ENCODE peak calls at places on chromosomes 5 and 9, in six cellular contexts. B is pancreas; Z is kidney; H is thyroid gland; R is endodermal cell; J is effector memory CD4-positive, alpha-beta T cell. U is an unnamed sample.

GRCh38 chr9:92770005-92770995 is 5.7 kb upstream of the BICD2 start:
- DNase-seq in B (no peak), Z (no peak), H (no peak), R (peak; percentile 79), J (no peak), U (no peak)

GRCh38 chr9:136881691-136882108 is 4.6 kb upstream of the TRAF2 start:
- DNase-seq in B (no peak), Z (no peak), H (no peak), R (no peak), J (no peak), U (no peak)

GRCh38 chr9:113026200-113026599 is 14.2 kb upstream of the ZNF883 start:
- DNase-seq in B (no peak), Z (no peak), H (no peak), R (no peak), J (no peak), U (no peak)

GRCh38 chr9:129460323-129461261 is 160.3 kb downstream of the C9orf50 start:
- DNase-seq in B (peak; percentile 95), Z (peak; percentile 99), H (peak; percentile 99), R (peak; percentile 96), J (peak; percentile 84), U (peak; percentile 98)

GRCh38 chr5:124746252-124746915 is at the start of gene ZNF608:
- DNase-seq in B (peak; percentile 24), Z (no peak), H (peak; percentile 30), R (peak; percentile 78), J (no peak), U (no peak)

GRCh38 chr9:137110147-137110910 is 4.2 kb downstream of the DPP7 start:
- DNase-seq in B (no peak), Z (no peak), H (no peak), R (no peak), J (no peak), U (no peak)

GRCh38 chr5:13250450-13251291 is 693.8 kb downstream of the DNAH5 start:
- DNase-seq in B (no peak), Z (no peak), H (no peak), R (no peak), J (no peak), U (no peak)

GRCh38 chr9:80648336-80648735 is 1041.0 kb downstream of the TLE1 start:
- DNase-seq in B (no peak), Z (no peak), H (no peak), R (no peak), J (no peak), U (no peak)

GRCh38 chr5:92508271-92508670 is 1072.7 kb downstream of the NR2F1-AS1 start:
- DNase-seq in B (no peak), Z (no peak), H (no peak), R (no peak), J (no peak), U (no peak)

GRCh38 chr5:154267516-154267915 is 77.0 kb downstream of the GALNT10 start:
- DNase-seq in B (no peak), Z (no peak), H (no peak), R (no peak), J (no peak), U (no peak)

GRCh38 chr9:121023064-121023463 is 27.0 kb downstream of the C5 start:
- DNase-seq in B (no peak), Z (no peak), H (no peak), R (peak; percentile 71), J (no peak), U (no peak)

GRCh38 chr5:176803027-176803942 is 7.1 kb upstream of the UNC5A start:
- DNase-seq in B (no peak), Z (no peak), H (no peak), R (no peak), J (no peak), U (no peak)

DNA sequence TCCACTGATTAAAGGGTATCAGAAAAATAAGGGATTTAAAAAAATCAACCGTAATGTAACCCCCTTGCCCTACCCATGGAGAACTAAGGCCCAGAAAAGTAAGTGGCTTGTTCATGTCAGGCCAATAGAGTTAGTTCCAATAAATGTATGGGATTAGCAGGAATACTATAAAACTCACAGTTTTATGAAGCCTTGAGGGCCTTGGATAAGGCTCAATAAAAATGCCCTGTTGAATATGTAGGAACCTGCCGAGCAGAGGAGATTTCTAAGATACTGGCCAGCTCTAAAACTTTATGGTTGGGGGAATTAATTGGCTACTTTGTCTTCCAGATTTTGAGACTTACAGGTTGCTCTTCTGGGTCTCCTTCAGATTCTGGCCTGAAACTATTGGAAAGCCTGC is 231.0 kb downstream of the GLIS3 start:
- DNase-seq in B (no peak), Z (no peak), H (no peak), R (no peak), J (no peak), U (no peak)
- H3K4me3 ChIP-seq in B (no peak overlapping the region), Z (peak overlapping the region; percentile 24), H (no peak overlapping the region), R (no peak overlapping the region), J (no peak overlapping the region), U (no peak overlapping the region)

GRCh38 chr5:36457511-36458260 is 148.7 kb upstream of the SLC1A3 start:
- DNase-seq in B (no peak), Z (no peak), H (no peak), R (no peak), J (no peak), U (no peak)

GRCh38 chr5:36462295-36463021 is 143.9 kb upstream of the SLC1A3 start:
- DNase-seq in B (no peak), Z (no peak), H (no peak), R (no peak), J (no peak), U (no peak)

GRCh38 chr5:36458746-36459145 is 147.7 kb upstream of the SLC1A3 start:
- DNase-seq in B (no peak), Z (no peak), H (no peak), R (no peak), J (no peak), U (no peak)

GRCh38 chr5:36459191-36460135 is 146.9 kb upstream of the SLC1A3 start:
- DNase-seq in B (no peak), Z (no peak), H (no peak), R (peak; percentile 68), J (no peak), U (no peak)
- H3K27ac ChIP-seq in B (no peak overlapping the region), Z (no peak overlapping the region), H (no peak overlapping the region), R (no peak overlapping the region), J (no peak overlapping the region), U (no peak overlapping the region)

GRCh38 chr9:37949576-37949975 is 45.6 kb upstream of the SLC25A51 start:
- DNase-seq in B (no peak), Z (no peak), H (no peak), R (no peak), J (no peak), U (no peak)

GRCh38 chr9:37946971-37947370 is 43.0 kb upstream of the SLC25A51 start:
- DNase-seq in B (no peak), Z (no peak), H (no peak), R (no peak), J (no peak), U (no peak)

GRCh38 chr9:37947987-37948386 is 44.1 kb upstream of the SLC25A51 start:
- DNase-seq in B (no peak), Z (no peak), H (no peak), R (no peak), J (no peak), U (no peak)

GRCh38 chr9:37947431-37947830 is 43.5 kb upstream of the SLC25A51 start:
- DNase-seq in B (no peak), Z (no peak), H (no peak), R (no peak), J (no peak), U (no peak)

DNA sequence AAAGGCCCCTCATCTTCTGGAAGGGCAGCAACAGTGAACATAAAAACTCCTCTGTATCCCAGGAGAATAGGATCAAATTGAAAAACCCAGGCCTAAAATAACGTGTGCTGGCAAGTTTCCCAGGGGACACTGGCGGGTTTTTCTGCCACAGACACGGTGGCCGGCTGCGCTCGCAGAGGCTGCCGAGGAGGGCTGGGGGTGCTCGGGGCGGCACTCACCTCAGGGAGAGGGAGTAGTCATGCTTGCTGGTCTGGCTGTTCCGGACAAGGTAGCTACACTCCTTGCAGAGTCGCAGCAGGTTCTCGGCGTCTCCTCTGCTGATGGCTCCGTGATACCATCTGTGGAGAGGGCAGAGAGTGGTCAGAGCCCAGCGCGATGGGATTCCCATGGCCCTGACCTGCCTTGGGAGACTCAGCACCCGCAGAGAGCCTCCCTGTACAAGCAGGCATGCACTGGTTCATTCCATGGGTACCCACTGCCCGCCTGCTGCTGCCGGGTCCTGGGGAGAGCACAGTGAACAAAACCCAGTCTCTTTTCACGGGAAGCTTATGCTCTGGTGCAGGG is 44.6 kb upstream of the SLC25A51 start:
- DNase-seq in B (no peak), Z (peak; percentile 71), H (no peak), R (no peak), J (no peak), U (no peak)
- H3K36me3 ChIP-seq in B (peaks cover 33% of the 10 kb centered on the region), Z (peaks cover 3% of the 10 kb centered on the region), H (no peaks in the 10 kb centered on the region), R (peaks cover 90% of the 10 kb centered on the region), J (no peaks in the 10 kb centered on the region), U (peaks cover 4% of the 10 kb centered on the region)

GRCh38 chr9:123926986-123927385 is 2.9 kb downstream of the DENND1A start:
- DNase-seq in B (no peak), Z (no peak), H (no peak), R (no peak), J (no peak), U (no peak)

GRCh38 chr9:123925820-123926219 is 4.1 kb downstream of the DENND1A start:
- DNase-seq in B (no peak), Z (no peak), H (no peak), R (no peak), J (no peak), U (no peak)

GRCh38 chr9:123929177-123929869 is 603 bp downstream of the DENND1A start:
- DNase-seq in B (no peak), Z (no peak), H (peak; percentile 7), R (peak; percentile 56), J (no peak), U (peak; percentile 66)

GRCh38 chr9:123928471-123929176 is 1.3 kb downstream of the DENND1A start:
- DNase-seq in B (no peak), Z (no peak), H (no peak), R (no peak), J (no peak), U (no peak)

GRCh38 chr9:123927625-123928308 is 2.2 kb downstream of the DENND1A start:
- DNase-seq in B (no peak), Z (no peak), H (peak; percentile 7), R (no peak), J (no peak), U (no peak)
- H3K4me3 ChIP-seq in B (no peak overlapping the region), Z (peak overlapping the region; percentile 76), H (no peak overlapping the region), R (peak overlapping the region; percentile 30), J (no peak overlapping the region), U (no peak overlapping the region)

GRCh38 chr9:86500667-86501435 is 146.6 kb upstream of the TUT7 start:
- DNase-seq in B (no peak), Z (no peak), H (no peak), R (no peak), J (no peak), U (no peak)
- H3K27ac ChIP-seq in B (no peak overlapping the region), Z (peak overlapping the region; percentile 71), H (peak overlapping the region; percentile 14), R (no peak overlapping the region), J (no peak overlapping the region), U (no peak overlapping the region)